ENCODE peak calls at places on chromosomes 16 and 17, in six cellular contexts. U is NCI-H69; M is epithelial cell of proximal tubule; P is activated CD8-positive, alpha-beta T cell treated with anti-CD3 and anti-CD28 coated beads, Interleukin-2, amount 10 ng/mL, durations not matched to agents 7 days and 5 days; K is BJ; L is NCI-H510A. A is an unnamed sample.

GRCh38 chr16:86510465-86511261 is at the start of gene FOXF1:
- DNase-seq in U (peak), M (no peak), P (no peak), K (no peak), L (no peak), A (no peak)

GRCh38 chr16:89805136-89805905 is 11.1 kb downstream of the FANCA start:
- DNase-seq in U (no peak), M (no peak), P (no peak), K (peak), L (no peak), A (no peak)

GRCh38 chr16:73082608-73083007 is 34.7 kb upstream of the ZFHX3 start:
- DNase-seq in U (no peak), M (peak), P (no peak), K (peak), L (no peak), A (no peak)

GRCh38 chr16:87114832-87115231 is 202.4 kb downstream of the C16orf95 start:
- DNase-seq in U (no peak), M (no peak), P (no peak), K (no peak), L (no peak), A (no peak)

GRCh38 chr17:43169561-43170139 is 1.4 kb upstream of the NBR1 start:
- DNase-seq in U (peak), M (no peak), P (peak), K (no peak), L (no peak), A (peak)

GRCh38 chr17:43018008-43018853 is 4.0 kb downstream of the VAT1 start:
- DNase-seq in U (peak), M (no peak), P (peak), K (no peak), L (peak), A (peak)

GRCh38 chr17:57988301-57989010 is 402 bp upstream of the VEZF1 start:
- DNase-seq in U (peak), M (no peak), P (peak), K (no peak), L (peak), A (no peak)

GRCh38 chr17:34163681-34164080 is 91.4 kb upstream of the CCL2 start:
- DNase-seq in U (peak), M (no peak), P (no peak), K (no peak), L (no peak), A (no peak)

GRCh38 chr17:352421-353212 is at the start of gene RPH3AL:
- DNase-seq in U (no peak), M (peak), P (no peak), K (no peak), L (peak), A (peak)

GRCh38 chr16:54194008-54194731 is 92.4 kb downstream of the IRX3 start:
- DNase-seq in U (peak), M (no peak), P (no peak), K (no peak), L (no peak), A (peak)

GRCh38 chr17:79203016-79203415 is 128.4 kb downstream of the ENGASE start:
- DNase-seq in U (peak), M (no peak), P (no peak), K (no peak), L (no peak), A (no peak)

GRCh38 chr16:1220098-1220728 is 4.9 kb downstream of the TPSG1 start:
- DNase-seq in U (no peak), M (no peak), P (no peak), K (no peak), L (no peak), A (no peak)

GRCh38 chr17:36183001-36183810 is 6.8 kb upstream of the TBC1D3B start:
- DNase-seq in U (peak), M (no peak), P (no peak), K (no peak), L (peak), A (no peak)

GRCh38 chr17:73309727-73310555 is 1.9 kb downstream of the CDC42EP4 start:
- DNase-seq in U (peak), M (no peak), P (no peak), K (no peak), L (no peak), A (no peak)

GRCh38 chr16:79381552-79382042 is 218.9 kb downstream of the MAF start:
- DNase-seq in U (no peak), M (no peak), P (no peak), K (no peak), L (no peak), A (no peak)

GRCh38 chr16:23131841-23132576 is 17.2 kb downstream of the USP31 start:
- DNase-seq in U (peak), M (no peak), P (no peak), K (no peak), L (no peak), A (no peak)

GRCh38 chr16:22770866-22771265 is 43.1 kb upstream of the HS3ST2 start:
- DNase-seq in U (no peak), M (no peak), P (no peak), K (no peak), L (no peak), A (no peak)

GRCh38 chr17:72332367-72332766 is 211.5 kb downstream of the SOX9 start:
- DNase-seq in U (no peak), M (no peak), P (no peak), K (no peak), L (no peak), A (no peak)

GRCh38 chr16:88072571-88073001 is 121.4 kb downstream of the BANP start:
- DNase-seq in U (no peak), M (no peak), P (no peak), K (no peak), L (no peak), A (no peak)